ENCODE peak calls at places on chromosomes 11 and 22, in four cellular contexts. U, S, H and L are unnamed samples.

GRCh38 chr11:63847363-63847762 is 8.5 kb downstream of the MARK2 start:
- DNase-seq in U (no peak), S (no peak), H (no peak), L (no peak)

GRCh38 chr11:73237471-73238290 is 19.6 kb downstream of the P2RY2 start:
- DNase-seq in U (peak; percentile 95), S (no peak), H (no peak), L (peak; percentile 21)

GRCh38 chr22:19929586-19930302 is 11.8 kb upstream of the COMT start:
- DNase-seq in U (no peak), S (no peak), H (no peak), L (no peak)

GRCh38 chr22:48838846-48839730 is 988.6 kb downstream of the BRD1 start:
- DNase-seq in U (no peak), S (no peak), H (no peak), L (no peak)

GRCh38 chr11:72768581-72768980 is 16.4 kb upstream of the ARAP1 start:
- DNase-seq in U (no peak), S (no peak), H (no peak), L (no peak)

GRCh38 chr11:75490221-75491181 is 35.2 kb downstream of the GDPD5 start:
- DNase-seq in U (no peak), S (no peak), H (no peak), L (no peak)

GRCh38 chr22:50015451-50016307 is 3.1 kb upstream of the IL17REL start:
- DNase-seq in U (no peak), S (peak; percentile 41), H (no peak), L (no peak)

GRCh38 chr11:13826505-13827278 is 135.8 kb upstream of the SPON1 start:
- DNase-seq in U (no peak), S (no peak), H (no peak), L (no peak)

GRCh38 chr11:77497368-77497767 is 23.5 kb upstream of the PAK1 start:
- DNase-seq in U (no peak), S (no peak), H (no peak), L (no peak)

GRCh38 chr11:11558352-11558751 is 63.5 kb downstream of the GALNT18 start:
- DNase-seq in U (no peak), S (no peak), H (no peak), L (no peak)

GRCh38 chr11:130403301-130403804 is 25.1 kb downstream of the ADAMTS8 start:
- DNase-seq in U (no peak), S (no peak), H (no peak), L (no peak)

GRCh38 chr11:31643831-31644230 is 134.3 kb downstream of the ELP4 start:
- DNase-seq in U (no peak), S (no peak), H (no peak), L (no peak)

GRCh38 chr11:99351620-99352019 is 330.9 kb downstream of the CNTN5 start:
- DNase-seq in U (no peak), S (no peak), H (no peak), L (no peak)

GRCh38 chr11:72446929-72447753 is 12.8 kb upstream of the CLPB start:
- DNase-seq in U (peak; percentile 62), S (peak; percentile 72), H (no peak), L (no peak)

GRCh38 chr11:61334434-61335354 is 1.7 kb downstream of the TKFC start:
- DNase-seq in U (peak; percentile 65), S (no peak), H (no peak), L (no peak)

GRCh38 chr11:45048870-45049825 is 97.3 kb upstream of the PRDM11 start:
- DNase-seq in U (no peak), S (peak; percentile 79), H (no peak), L (no peak)

GRCh38 chr22:24503137-24503850 is 8.2 kb downstream of the UPB1 start:
- DNase-seq in U (no peak), S (peak; percentile 73), H (peak; percentile 85), L (peak; percentile 74)

GRCh38 chr11:94283678-94284077 is 20.7 kb upstream of the IZUMO1R start:
- DNase-seq in U (no peak), S (no peak), H (no peak), L (no peak)

GRCh38 chr22:22820626-22821025 is 67.0 kb upstream of the IGLL5 start:
- DNase-seq in U (no peak), S (no peak), H (no peak), L (no peak)

GRCh38 chr11:16605440-16605970 is 132.9 kb upstream of the C11orf58 start:
- DNase-seq in U (no peak), S (peak; percentile 58), H (no peak), L (no peak)

GRCh38 chr11:12287009-12287373 is 90.4 kb upstream of the PARVA start:
- DNase-seq in U (peak; percentile 36), S (peak; percentile 7), H (no peak), L (no peak)

GRCh38 chr22:40396882-40397281 is 26.5 kb downstream of the SGSM3 start:
- DNase-seq in U (no peak), S (peak; percentile 75), H (no peak), L (no peak)

GRCh38 chr22:43183496-43184263 is 3.3 kb downstream of the TTLL12 start:
- DNase-seq in U (peak; percentile 67), S (no peak), H (no peak), L (peak; percentile 60)

GRCh38 chr11:77054018-77054417 is 12.8 kb upstream of the CAPN5 start:
- DNase-seq in U (no peak), S (no peak), H (no peak), L (no peak)

GRCh38 chr11:70672991-70673670 is 274.8 kb downstream of the CTTN start:
- DNase-seq in U (no peak), S (no peak), H (no peak), L (no peak)

GRCh38 chr11:73218106-73218829 is at the start of gene P2RY2:
- DNase-seq in U (peak; percentile 53), S (peak; percentile 86), H (no peak), L (peak; percentile 86)

GRCh38 chr11:35491231-35491871 is 34.1 kb downstream of the PAMR1 start:
- DNase-seq in U (no peak), S (no peak), H (no peak), L (no peak)

GRCh38 chr11:115276182-115276581 is 228.0 kb downstream of the CADM1 start:
- DNase-seq in U (no peak), S (peak; percentile 33), H (no peak), L (no peak)

GRCh38 chr22:17917490-17917983 is 106.8 kb downstream of the MICAL3 start:
- DNase-seq in U (no peak), S (no peak), H (no peak), L (no peak)

GRCh38 chr11:47516155-47516554 is 36.8 kb downstream of the CELF1 start:
- DNase-seq in U (no peak), S (no peak), H (no peak), L (no peak)

GRCh38 chr22:37657590-37658132 is 862 bp upstream of the PDXP start:
- DNase-seq in U (no peak), S (peak; percentile 75), H (no peak), L (peak; percentile 25)

GRCh38 chr22:46679711-46680269 is 58.3 kb downstream of the CERK start:
- DNase-seq in U (no peak), S (no peak), H (no peak), L (no peak)

GRCh38 chr22:19821523-19822300 is 33.0 kb downstream of the GNB1L start:
- DNase-seq in U (no peak), S (peak; percentile 42), H (no peak), L (no peak)

GRCh38 chr11:86155210-86155844 is 86.4 kb upstream of the PICALM start:
- DNase-seq in U (no peak), S (no peak), H (no peak), L (no peak)

GRCh38 chr22:22591348-22592299 is 32.6 kb upstream of the PRAME start:
- DNase-seq in U (no peak), S (no peak), H (no peak), L (no peak)

GRCh38 chr11:117011541-117011908 is 86.7 kb downstream of the SIK3 start:
- DNase-seq in U (no peak), S (no peak), H (no peak), L (no peak)

GRCh38 chr11:64592656-64593055 is 1.6 kb downstream of the SLC22A12 start:
- DNase-seq in U (no peak), S (no peak), H (no peak), L (no peak)

GRCh38 chr11:80816454-80816847 is 1375.6 kb upstream of the TENM4 start:
- DNase-seq in U (no peak), S (no peak), H (no peak), L (no peak)

GRCh38 chr22:24089951-24090350 is 78.8 kb downstream of the CABIN1 start:
- DNase-seq in U (no peak), S (no peak), H (no peak), L (no peak)

DNA sequence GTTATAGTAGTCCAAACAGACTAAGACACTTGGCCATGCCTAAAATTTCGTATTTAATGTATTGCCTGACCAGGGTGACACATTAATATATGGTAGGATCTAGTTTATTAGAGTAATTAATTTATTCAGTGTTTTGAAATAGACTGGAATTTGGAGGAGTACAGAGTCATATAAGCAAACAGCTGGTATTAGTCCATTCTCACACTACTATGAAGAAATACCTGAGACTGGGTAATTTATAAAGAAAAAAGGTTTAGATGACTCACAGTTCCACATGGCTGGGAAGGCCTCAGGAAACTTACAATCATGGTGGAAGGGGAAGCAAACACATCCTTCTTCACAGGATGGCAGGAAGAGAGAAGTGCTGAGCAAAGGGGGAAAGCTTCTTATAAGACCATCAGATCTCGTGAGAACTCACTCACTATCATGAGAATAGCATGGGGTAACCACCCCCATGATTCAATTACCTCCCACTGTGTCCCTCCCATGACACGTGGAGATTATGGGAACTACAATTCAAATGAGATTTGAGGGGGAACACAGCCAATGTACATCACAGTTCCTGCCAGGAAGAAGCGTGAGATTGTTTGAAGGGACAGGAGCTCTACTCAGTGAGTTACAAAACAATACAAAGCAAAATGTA is 13.4 kb downstream of the ANKRD42 start:
- DNase-seq in U (no peak), S (no peak), H (no peak), L (no peak)
- TF ChIP-seq GABPA in U (no peak), S (no peak), H (no peak), L (no peak)

GRCh38 chr22:27641049-27641790 is 160.3 kb downstream of the MN1 start:
- DNase-seq in U (no peak), S (no peak), H (no peak), L (no peak)
- TF ChIP-seq POLR2AphosphoS5 in U (no peak), S (no peak), H (no peak), L (no peak)

DNA sequence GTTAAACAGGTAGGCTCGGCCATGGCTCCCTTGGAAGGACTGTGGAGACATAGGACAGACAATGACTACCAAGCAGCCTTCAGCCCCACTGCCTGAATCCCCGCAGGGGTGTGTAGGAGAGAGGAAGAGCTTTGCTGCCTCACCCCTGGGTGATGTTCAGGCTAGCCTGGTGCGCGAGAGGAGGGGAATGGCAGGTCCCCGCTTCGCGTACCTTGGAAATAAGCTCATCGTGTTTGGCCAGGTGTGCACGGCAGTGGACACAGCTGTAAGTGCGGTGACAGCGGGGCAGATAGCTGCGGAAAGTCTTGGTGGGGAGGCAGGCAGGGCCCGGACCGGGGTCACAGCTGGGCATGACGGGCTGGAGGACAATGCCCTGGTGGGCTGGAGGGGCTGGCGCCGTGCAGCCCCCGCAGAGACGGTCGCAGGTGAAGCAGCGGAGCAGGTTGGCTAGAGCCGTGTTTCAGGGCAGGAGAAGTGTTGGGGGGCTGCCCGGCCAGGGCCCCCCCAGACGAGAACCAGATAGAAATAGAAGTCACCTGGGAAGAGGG is 2.9 kb downstream of the YPEL4 start:
- DNase-seq in U (no peak), S (no peak), H (no peak), L (no peak)
- TF ChIP-seq REST in U (no peak), S (no peak), H (no peak), L (no peak)

GRCh38 chr22:30435674-30436126 is 10.1 kb downstream of the MTFP1 start:
- DNase-seq in U (no peak), S (no peak), H (no peak), L (peak; percentile 57)
- TF ChIP-seq GABPA in U (peak; percentile 98), S (peak; percentile 78), H (peak; percentile 93), L (peak; percentile 74)